ENCODE peak calls at places on chromosomes 11 and 22, in nine cellular contexts. P is BJ, E is mucosa of descending colon, Z is GM10248, I is dorsolateral prefrontal cortex, X is WTC11, R is esophagus muscularis mucosa, Y is neural progenitor cell, M is A549. U is an unnamed sample.

GRCh38 chr11:35011389-35011788 is 95.0 kb downstream of the PDHX start:
- DNase-seq in X (no peak), Z (no peak), M (no peak), Y (no peak), P (no peak), R (no peak), E (no peak), I (no peak), U (no peak)

GRCh38 chr11:83249972-83250593 is 36.1 kb downstream of the CCDC90B start:
- DNase-seq in R (no peak), Z (peak), E (no peak), X (no peak), I (no peak), P (no peak), M (peak), Y (peak), U (no peak)

GRCh38 chr11:134657631-134658030 is 245.6 kb upstream of the B3GAT1 start:
- DNase-seq in R (peak), M (no peak), Y (no peak), Z (no peak), E (no peak), X (no peak), I (no peak), P (no peak), U (peak)

GRCh38 chr11:124867700-124868099 is 2.5 kb downstream of the ROBO3 start:
- DNase-seq in E (peak), Y (peak), M (peak), R (no peak), Z (peak), X (peak), P (no peak), I (no peak), U (no peak)

GRCh38 chr22:49664371-49664881 is 163.2 kb downstream of the BRD1 start:
- DNase-seq in Y (peak), I (peak), R (no peak), P (no peak), M (no peak), Z (no peak), E (no peak), X (no peak), U (peak)

GRCh38 chr11:44178381-44178780 is 82.9 kb downstream of the EXT2 start:
- DNase-seq in R (no peak), M (no peak), Y (peak), P (peak), Z (no peak), I (no peak), E (no peak), X (no peak), U (no peak)

GRCh38 chr11:130388607-130389205 is 39.7 kb downstream of the ADAMTS8 start:
- DNase-seq in R (no peak), P (no peak), Z (no peak), E (no peak), I (no peak), M (no peak), Y (no peak), X (no peak), U (no peak)

GRCh38 chr11:11701070-11701469 is 79.3 kb upstream of the GALNT18 start:
- DNase-seq in R (no peak), I (peak), X (no peak), Y (no peak), E (no peak), P (peak), M (no peak), Z (no peak), U (no peak)

GRCh38 chr22:50569041-50569459 is 6.3 kb upstream of the SYCE3 start:
- DNase-seq in R (no peak), Y (no peak), I (no peak), M (no peak), X (no peak), P (no peak), Z (no peak), E (peak), U (no peak)

GRCh38 chr11:115760528-115760837 is 256.3 kb upstream of the CADM1 start:
- DNase-seq in R (no peak), P (no peak), M (no peak), Y (peak), I (peak), E (no peak), X (no peak), Z (no peak), U (no peak)

GRCh38 chr11:35617687-35618496 is at the start of gene FJX1:
- DNase-seq in M (peak), Y (peak), R (no peak), I (peak), E (peak), X (peak), P (peak), Z (peak), U (peak)

GRCh38 chr22:49269928-49270327 is 557.7 kb downstream of the BRD1 start:
- DNase-seq in Z (no peak), P (no peak), R (no peak), Y (peak), M (no peak), X (peak), E (no peak), I (no peak), U (peak)

GRCh38 chr22:44448271-44448780 is 49.7 kb downstream of the RTL6 start:
- DNase-seq in Y (no peak), I (no peak), X (no peak), M (peak), E (no peak), R (no peak), P (peak), Z (no peak), U (no peak)

DNA sequence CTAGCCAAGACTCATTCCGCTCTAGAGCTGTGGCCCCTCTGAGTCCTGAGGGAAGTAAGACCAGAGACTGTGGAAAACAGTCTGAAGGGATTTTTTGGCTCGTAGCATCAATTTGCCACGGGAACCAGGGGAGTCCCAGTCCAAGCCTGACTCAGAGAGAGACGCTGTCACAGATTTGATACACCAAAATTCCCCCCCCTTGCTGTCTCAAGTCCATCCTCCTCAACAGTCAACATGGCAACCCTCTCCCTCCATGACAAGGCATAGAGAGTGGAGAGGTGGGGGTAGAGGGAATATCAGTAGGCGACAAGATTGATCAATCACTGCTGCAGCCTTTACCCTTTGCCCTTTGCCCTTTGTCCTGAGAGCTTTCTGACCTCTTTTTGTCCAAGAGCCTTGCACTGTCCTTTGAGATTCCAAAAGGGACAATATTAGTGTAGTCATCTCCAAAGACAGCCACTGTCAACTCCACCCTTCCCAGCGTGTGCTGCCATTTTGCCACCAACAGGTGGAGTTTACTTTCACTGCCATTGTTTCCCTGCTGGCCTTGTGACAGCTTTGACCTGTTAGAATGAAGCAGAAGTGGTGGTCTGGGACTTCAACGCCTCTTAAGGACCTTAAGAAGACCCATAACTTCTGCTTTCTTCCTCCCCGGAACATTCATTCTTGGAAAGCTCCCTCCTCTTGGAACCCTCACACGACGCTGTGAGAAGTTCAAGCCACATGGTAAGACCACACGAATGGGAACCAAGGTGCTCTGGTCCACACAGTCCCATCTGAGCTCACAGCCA is 7.3 kb downstream of the SLC15A3 start:
- DNase-seq in X (no peak), R (no peak), P (no peak), E (no peak), M (peak), Y (no peak), Z (no peak), I (no peak), U (no peak)
- TF ChIP-seq CTCF in X (peak), R (no peak), P (peak), E (no peak), M (no peak), Y (peak), Z (peak), I (no peak), U (peak)

GRCh38 chr11:67505605-67506396 is 638 bp upstream of the PITPNM1 start:
- DNase-seq in M (peak), E (peak), I (peak), X (peak), R (peak), Y (peak), P (peak), Z (peak), U (peak)

GRCh38 chr11:67507242-67507890 is 596 bp downstream of the CDK2AP2 start:
- DNase-seq in I (peak), P (no peak), M (peak), E (no peak), R (no peak), Y (peak), X (peak), Z (no peak), U (no peak)

GRCh38 chr11:67507891-67508485 is at the start of gene CDK2AP2:
- DNase-seq in R (peak), I (peak), E (peak), Z (peak), M (peak), Y (peak), X (peak), P (peak), U (peak)

GRCh38 chr11:67504950-67505561 is at the start of gene PITPNM1:
- DNase-seq in P (no peak), Z (peak), Y (peak), X (peak), I (no peak), E (peak), M (peak), R (no peak), U (no peak)

GRCh38 chr11:67506426-67507032 is 1.4 kb upstream of the PITPNM1 start:
- DNase-seq in X (no peak), M (no peak), R (no peak), Y (no peak), I (no peak), Z (no peak), E (peak), P (no peak), U (no peak)
- TF ChIP-seq CTCF in X (peak), M (no peak), R (no peak), Y (no peak), I (peak), Z (no peak), E (no peak), P (no peak), U (peak)

DNA sequence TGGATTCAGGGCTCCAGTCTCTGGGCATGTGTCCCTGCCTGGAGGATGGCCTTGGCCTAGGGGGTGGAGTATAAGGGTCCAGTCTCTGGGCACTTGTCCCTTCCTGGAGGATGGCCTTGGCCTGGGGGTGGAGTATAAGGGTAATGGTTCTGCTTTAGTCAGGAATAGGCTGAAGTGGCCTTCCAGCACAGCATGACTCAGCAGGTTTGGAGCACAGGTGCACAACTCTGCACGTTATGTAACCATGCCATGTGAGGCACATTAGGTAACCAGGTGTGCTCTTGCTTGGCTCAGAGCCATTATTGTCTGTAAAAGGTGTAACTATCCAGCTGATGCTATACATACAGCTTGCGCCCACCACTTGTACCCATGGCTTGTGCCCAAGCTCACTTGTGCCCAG is 48.4 kb upstream of the POLD3 start:
- DNase-seq in Z (no peak), X (no peak), I (no peak), P (no peak), M (no peak), R (no peak), E (no peak), Y (no peak), U (peak)
- TF ChIP-seq CTCF in Z (no peak), X (no peak), I (no peak), P (no peak), M (no peak), R (no peak), E (no peak), Y (no peak), U (no peak)

DNA sequence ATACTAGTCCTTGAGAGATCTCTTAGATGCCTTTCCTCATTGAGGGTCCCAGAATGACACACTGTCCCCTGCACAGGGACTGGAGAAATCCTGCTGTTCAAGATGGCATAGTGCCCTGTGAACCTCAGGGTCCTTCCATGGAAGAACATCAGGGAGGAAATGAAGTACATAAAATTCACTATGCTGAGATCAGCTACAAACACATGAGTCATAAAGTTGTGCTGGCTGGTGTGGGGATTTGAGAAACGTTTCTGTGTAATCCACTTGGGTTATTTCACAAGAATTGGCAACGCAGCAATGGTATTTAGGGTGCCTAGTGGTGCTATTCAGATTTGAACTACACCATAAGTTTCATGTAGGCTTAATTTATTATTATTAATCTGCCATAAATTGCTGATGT is 174.4 kb downstream of the MAML2 start:
- DNase-seq in R (no peak), I (no peak), X (no peak), E (no peak), Y (no peak), P (no peak), M (peak), Z (no peak), U (no peak)
- TF ChIP-seq CTCF in R (no peak), I (no peak), X (no peak), E (no peak), Y (no peak), P (no peak), M (no peak), Z (no peak), U (no peak)

GRCh38 chr22:39299829-39300178 is 19.6 kb downstream of the RPL3 start:
- DNase-seq in I (no peak), P (no peak), X (no peak), Z (no peak), Y (no peak), M (no peak), R (no peak), E (no peak), U (no peak)

GRCh38 chr22:39301926-39302325 is 17.5 kb downstream of the RPL3 start:
- DNase-seq in X (no peak), Y (no peak), R (no peak), I (no peak), Z (no peak), M (no peak), P (no peak), E (no peak), U (no peak)

GRCh38 chr22:39301108-39301507 is 18.3 kb downstream of the RPL3 start:
- DNase-seq in Z (no peak), Y (no peak), M (no peak), R (no peak), X (no peak), E (no peak), I (no peak), P (no peak), U (no peak)

GRCh38 chr22:39298194-39298987 is 21.0 kb downstream of the RPL3 start:
- DNase-seq in P (no peak), X (no peak), Y (no peak), R (no peak), M (no peak), Z (no peak), E (no peak), I (no peak), U (no peak)

GRCh38 chr22:39300198-39300830 is 19.1 kb downstream of the RPL3 start:
- DNase-seq in M (no peak), Z (no peak), I (no peak), Y (no peak), E (peak), P (no peak), X (peak), R (no peak), U (no peak)
- TF ChIP-seq CTCF in M (no peak), Z (peak), I (no peak), Y (no peak), E (no peak), P (no peak), X (no peak), R (no peak), U (no peak)

GRCh38 chr11:61567286-61568061 is 13.4 kb downstream of the SYT7 start:
- DNase-seq in I (no peak), E (peak), Y (peak), R (peak), M (peak), P (no peak), Z (peak), X (peak), U (peak)
- TF ChIP-seq CTCF in I (peak), E (peak), Y (peak), R (no peak), M (peak), P (peak), Z (peak), X (peak), U (peak)

DNA sequence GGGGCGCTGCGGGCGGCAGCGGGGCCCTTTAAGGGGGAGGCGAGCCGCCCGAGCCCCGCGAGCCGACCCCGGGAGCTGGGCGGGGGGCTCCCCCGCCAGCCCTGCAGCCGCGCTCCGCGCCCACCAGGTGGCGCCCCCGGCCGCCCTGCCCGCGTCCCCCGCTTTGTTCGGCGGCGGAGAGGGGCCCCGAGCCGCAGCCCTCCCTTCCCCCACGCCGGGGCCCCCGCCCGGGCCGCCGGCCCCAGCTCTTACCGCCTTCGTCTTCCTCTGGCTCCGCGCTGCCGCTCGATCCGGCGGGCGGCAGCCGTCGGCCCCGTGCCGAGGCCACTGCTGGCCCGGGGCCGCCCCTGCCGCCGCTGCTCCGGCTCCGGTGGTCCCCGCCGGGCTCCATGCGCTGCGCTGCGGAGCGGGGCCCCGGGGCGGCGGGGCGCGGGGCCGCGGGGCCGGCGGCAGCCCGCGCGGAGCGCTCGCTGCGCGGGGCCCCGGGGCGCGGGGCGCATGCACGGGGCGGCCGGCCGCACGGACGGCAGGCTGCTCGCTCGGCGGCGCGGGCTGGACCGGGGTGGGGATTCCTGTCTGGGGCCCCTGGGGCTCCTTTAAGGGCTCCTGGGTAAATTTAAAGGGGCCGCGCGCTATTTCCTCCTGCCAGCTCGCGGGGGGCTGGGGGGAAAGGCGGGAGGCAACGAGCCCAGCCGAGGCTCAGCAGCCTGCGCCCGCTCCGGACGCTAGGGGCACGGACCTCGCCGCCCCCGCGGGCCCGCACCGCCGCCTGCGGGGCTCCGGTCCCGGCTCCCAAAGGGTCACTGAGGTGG is at the start of gene ZFTA:
- DNase-seq in R (no peak), X (peak), M (peak), Y (peak), Z (peak), I (peak), E (peak), P (no peak), U (peak)
- TF ChIP-seq CTCF in R (peak), X (peak), M (peak), Y (peak), Z (peak), I (peak), E (peak), P (peak), U (peak)

GRCh38 chr22:18055619-18056160 is 22.1 kb upstream of the PEX26 start:
- DNase-seq in I (no peak), R (no peak), E (no peak), M (no peak), Z (no peak), P (no peak), X (no peak), Y (no peak), U (no peak)

GRCh38 chr22:18056161-18056666 is 21.6 kb upstream of the PEX26 start:
- DNase-seq in P (peak), Y (no peak), E (peak), X (no peak), Z (peak), I (peak), M (no peak), R (no peak), U (no peak)

GRCh38 chr22:18058770-18059169 is 19.0 kb upstream of the PEX26 start:
- DNase-seq in P (no peak), X (no peak), Z (no peak), R (no peak), I (no peak), E (no peak), M (no peak), Y (no peak), U (no peak)

GRCh38 chr22:18057568-18058209 is 20.1 kb upstream of the PEX26 start:
- DNase-seq in I (peak), R (peak), Z (peak), Y (no peak), X (no peak), M (peak), P (peak), E (no peak), U (no peak)

DNA sequence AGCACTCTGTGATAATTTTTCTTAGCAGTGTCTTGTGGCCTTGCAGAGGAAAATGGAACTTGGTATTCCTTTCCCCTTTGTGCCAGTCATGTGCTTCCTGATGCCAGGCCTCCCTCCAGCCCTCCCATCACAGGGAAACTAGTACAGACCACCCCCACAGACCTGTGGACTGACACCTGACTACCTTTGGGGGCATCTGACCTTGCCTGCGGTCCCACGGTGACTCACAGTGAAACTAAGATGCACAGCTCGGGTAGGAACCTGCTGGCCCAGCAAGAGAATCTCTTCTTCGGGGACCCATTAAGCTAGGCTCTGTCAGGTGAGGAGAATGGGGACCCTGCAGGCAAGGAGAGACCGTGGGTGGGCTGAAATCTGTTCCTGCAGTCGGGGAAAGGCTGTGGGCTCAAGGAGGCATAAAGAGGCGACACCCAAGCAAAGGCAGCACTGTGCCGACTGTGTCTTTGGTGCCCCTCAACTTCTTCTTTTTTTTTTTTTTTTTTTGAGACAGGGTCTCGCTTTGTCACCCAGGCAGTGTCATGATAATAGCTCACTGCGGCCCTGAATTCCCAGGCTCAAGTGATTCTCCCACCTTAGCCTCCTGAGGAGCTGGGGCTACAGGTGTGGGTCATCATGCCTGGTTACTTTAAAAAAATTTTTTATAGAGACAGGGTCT is 20.9 kb upstream of the PEX26 start:
- DNase-seq in E (no peak), M (no peak), R (no peak), Z (peak), I (no peak), X (no peak), P (no peak), Y (no peak), U (no peak)
- TF ChIP-seq CTCF in E (no peak), M (no peak), R (no peak), Z (no peak), I (no peak), X (no peak), P (no peak), Y (no peak), U (no peak)